ENCODE peak calls at places on chromosomes 16 and 17, in ten cellular contexts. O, U, T, X, W, E, S, D, H and C are unnamed samples.

GRCh38 chr17:48544356-48545021 is 420 bp downstream of the HOXB2 start:
- DNase-seq in T (peak), E (peak), U (peak), O (peak), S (peak), X (no peak), H (peak), W (peak), D (peak), C (peak)

GRCh38 chr17:78381601-78382168 is 3.2 kb downstream of the PGS1 start:
- DNase-seq in H (no peak), O (peak), D (no peak), X (peak), E (no peak), S (peak), T (no peak), W (no peak), U (no peak), C (peak)

GRCh38 chr17:80751070-80751459 is 206.4 kb downstream of the RPTOR start:
- DNase-seq in H (no peak), D (peak), S (no peak), X (no peak), U (peak), T (no peak), E (peak), O (peak), W (no peak), C (peak)

GRCh38 chr16:74431516-74431915 is 10.2 kb upstream of the CLEC18B start:
- DNase-seq in W (no peak), S (no peak), E (no peak), X (no peak), U (no peak), O (no peak), D (no peak), T (no peak), H (no peak), C (no peak)

GRCh38 chr17:76867578-76868175 is 527 bp upstream of the MGAT5B start:
- DNase-seq in E (peak), O (peak), H (no peak), D (no peak), T (no peak), S (peak), U (no peak), W (peak), X (peak), C (peak)

GRCh38 chr17:8893621-8894020 is 26.1 kb upstream of the PIK3R6 start:
- DNase-seq in X (no peak), U (no peak), W (no peak), O (no peak), S (no peak), T (no peak), H (no peak), D (no peak), E (no peak), C (no peak)

GRCh38 chr17:6138761-6139446 is 68.7 kb downstream of the WSCD1 start:
- DNase-seq in D (no peak), S (no peak), E (no peak), U (no peak), W (no peak), X (no peak), O (no peak), T (no peak), H (no peak), C (no peak)

GRCh38 chr17:81086789-81087551 is 52.0 kb downstream of the BAIAP2 start:
- DNase-seq in O (no peak), D (no peak), E (no peak), T (no peak), H (no peak), X (peak), U (no peak), S (no peak), W (no peak), C (no peak)

GRCh38 chr17:76742958-76743357 is 5.0 kb downstream of the MFSD11 start:
- DNase-seq in T (no peak), W (no peak), O (no peak), U (no peak), S (no peak), X (no peak), E (no peak), D (no peak), H (no peak), C (no peak)

GRCh38 chr17:2176484-2177175 is 121.7 kb downstream of the HIC1 start:
- DNase-seq in O (peak), S (peak), T (no peak), E (no peak), X (no peak), D (peak), H (no peak), W (no peak), U (no peak), C (no peak)

GRCh38 chr17:28357901-28358197 is 522 bp upstream of the POLDIP2 start:
- DNase-seq in H (no peak), T (no peak), O (no peak), E (no peak), S (no peak), W (no peak), U (no peak), D (no peak), X (no peak), C (no peak)

GRCh38 chr17:71361691-71362450 is 758.9 kb upstream of the SOX9 start:
- DNase-seq in H (no peak), U (no peak), D (no peak), S (no peak), E (peak), T (no peak), O (peak), X (peak), W (peak), C (peak)

GRCh38 chr17:2016494-2016893 is 8.6 kb downstream of the RTN4RL1 start:
- DNase-seq in S (no peak), D (no peak), W (no peak), H (no peak), X (no peak), E (no peak), O (no peak), U (peak), T (no peak), C (no peak)

GRCh38 chr17:31842416-31843381 is 16.3 kb downstream of the COPRS start:
- DNase-seq in U (peak), T (peak), S (peak), W (peak), O (peak), X (peak), E (peak), H (no peak), D (peak), C (peak)

GRCh38 chr17:38815576-38816193 is 9.4 kb downstream of the CWC25 start:
- DNase-seq in E (peak), U (no peak), S (no peak), D (no peak), X (peak), W (peak), H (no peak), O (peak), T (no peak), C (peak)

GRCh38 chr17:49787932-49788442 is 494 bp upstream of the KAT7 start:
- DNase-seq in T (peak), S (no peak), X (no peak), E (no peak), O (no peak), H (no peak), D (no peak), W (no peak), U (no peak), C (peak)

GRCh38 chr16:31074814-31075183 is 577 bp downstream of the ZNF646 start:
- DNase-seq in O (peak), E (peak), U (no peak), D (no peak), S (no peak), X (no peak), T (no peak), H (no peak), W (no peak), C (no peak)

GRCh38 chr16:31073073-31073822 is 792 bp downstream of the ZNF668 start:
- DNase-seq in S (peak), H (peak), O (peak), W (peak), E (peak), U (peak), T (peak), X (peak), D (peak), C (peak)

GRCh38 chr16:31073823-31074072 is 292 bp downstream of the ZNF668 start:
- DNase-seq in U (no peak), D (no peak), S (no peak), T (no peak), H (no peak), W (no peak), X (peak), O (no peak), E (no peak), C (no peak)

GRCh38 chr16:31072540-31073072 is 1.4 kb downstream of the ZNF668 start:
- DNase-seq in E (peak), D (no peak), X (peak), W (peak), O (peak), S (peak), U (peak), T (no peak), H (no peak), C (peak)

GRCh38 chr16:31074073-31074813 is at the start of the genes ZNF646 and ZNF668:
- DNase-seq in O (peak), E (peak), T (peak), H (peak), W (peak), U (peak), X (peak), S (peak), D (peak), C (peak)
- TF ChIP-seq CTCF in O (no peak), E (no peak), T (no peak), H (no peak), W (no peak), U (no peak), X (no peak), S (no peak), D (no peak), C (no peak)

DNA sequence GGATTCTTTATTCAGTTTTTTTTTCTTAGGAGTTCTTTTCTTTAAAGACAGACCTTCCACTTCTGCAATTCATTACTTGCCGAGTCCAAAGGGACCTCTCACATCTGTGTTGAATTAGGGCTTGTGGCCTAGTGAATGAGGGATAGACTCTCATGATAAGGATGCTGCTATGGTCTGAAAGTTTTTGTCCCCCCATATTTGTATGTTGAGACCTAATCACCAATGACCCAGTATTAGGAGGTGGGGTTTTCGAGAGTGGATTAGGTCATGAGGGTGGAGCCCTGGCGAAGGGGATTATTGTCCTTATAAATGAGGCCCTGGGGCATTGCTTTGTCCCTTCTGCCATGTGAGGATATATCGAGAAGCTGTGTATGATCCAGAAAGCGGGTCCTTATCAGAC is 9.5 kb downstream of the KRT12 start:
- DNase-seq in D (no peak), H (no peak), S (no peak), O (peak), U (no peak), T (no peak), W (peak), X (no peak), E (peak), C (peak)
- H3K4me3 ChIP-seq in D (no peak), H (no peak), S (no peak), O (no peak), U (no peak), T (no peak), W (no peak), X (no peak), E (no peak), C (no peak)

GRCh38 chr16:85258616-85259015 is 146.3 kb upstream of the CIBAR2 start:
- DNase-seq in D (no peak), T (no peak), H (no peak), E (no peak), U (no peak), X (no peak), W (no peak), O (no peak), S (no peak), C (no peak)
- TF ChIP-seq CTCF in D (no peak), T (no peak), H (no peak), E (no peak), U (no peak), X (no peak), W (no peak), O (no peak), S (no peak), C (no peak)

DNA sequence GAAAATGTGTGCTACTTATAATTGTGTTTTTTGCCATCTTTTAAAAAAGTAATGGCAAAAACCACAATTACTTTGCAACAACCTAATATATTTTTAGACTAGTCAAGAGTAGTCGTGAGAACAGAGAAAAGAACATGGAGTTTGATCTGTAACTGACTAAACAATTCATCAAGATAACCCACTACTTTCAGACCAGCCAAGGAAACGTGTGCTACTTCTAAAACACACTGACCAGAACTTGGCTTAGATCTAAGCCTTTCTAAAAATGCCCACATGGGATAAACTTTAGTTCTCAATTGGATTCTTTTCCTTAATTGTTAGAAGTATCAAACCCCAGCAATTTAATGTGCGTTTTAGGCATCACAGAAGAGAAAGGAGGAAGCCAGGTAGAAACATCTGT is 594 bp downstream of the PECAM1 start:
- DNase-seq in D (no peak), E (no peak), T (no peak), O (no peak), S (no peak), H (no peak), X (no peak), U (no peak), W (no peak), C (no peak)
- H3K4me3 ChIP-seq in D (peak), E (no peak), T (no peak), O (no peak), S (peak), H (peak), X (no peak), U (peak), W (no peak), C (no peak)

DNA sequence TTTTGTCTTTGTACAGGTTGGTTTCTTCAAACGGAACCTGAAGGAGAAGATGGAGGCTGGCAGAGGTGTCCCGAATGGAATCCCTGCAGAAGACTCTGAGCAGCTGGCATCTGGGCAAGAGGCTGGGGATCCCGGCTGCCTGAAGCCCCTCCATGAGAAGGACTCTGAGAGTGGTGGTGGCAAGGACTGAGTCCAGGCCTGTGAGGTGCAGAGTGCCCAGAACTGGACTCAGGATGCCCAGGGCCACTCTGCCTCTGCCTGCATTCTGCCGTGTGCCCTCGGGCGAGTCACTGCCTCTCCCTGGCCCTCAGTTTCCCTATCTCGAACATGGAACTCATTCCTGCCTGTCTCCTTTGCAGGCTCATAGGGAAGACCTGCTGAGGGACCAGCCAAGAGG is 4.9 kb downstream of the ZNF768 start:
- DNase-seq in E (no peak), W (no peak), O (no peak), S (no peak), D (no peak), H (no peak), T (no peak), U (no peak), X (no peak), C (no peak)
- TF ChIP-seq CTCF in E (no peak), W (no peak), O (no peak), S (no peak), D (no peak), H (no peak), T (no peak), U (no peak), X (no peak), C (no peak)

DNA sequence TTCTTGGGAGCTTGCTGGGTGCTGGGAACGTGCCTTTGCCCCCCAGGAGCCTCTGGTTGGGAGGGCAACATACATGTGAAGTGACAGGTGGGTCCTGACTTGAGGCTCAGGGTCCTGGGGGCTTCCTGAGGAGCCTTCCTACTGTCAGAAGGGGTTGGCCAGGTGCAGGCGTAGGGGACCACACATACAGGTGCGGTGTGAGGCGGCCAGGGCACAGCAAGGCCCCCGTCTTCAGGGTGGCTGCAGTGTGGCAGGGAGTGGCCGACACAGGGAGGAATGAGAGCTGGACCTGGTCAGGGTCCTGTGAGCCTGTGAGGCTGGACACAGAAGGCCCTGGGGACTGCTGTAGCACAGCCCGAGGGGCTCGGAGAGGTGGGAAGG is 10.6 kb downstream of the TCF25 start:
- DNase-seq in E (no peak), T (no peak), H (no peak), O (no peak), X (no peak), U (no peak), S (no peak), D (no peak), W (no peak), C (no peak)
- H3K4me3 ChIP-seq in E (no peak), T (no peak), H (no peak), O (no peak), X (no peak), U (no peak), S (no peak), D (no peak), W (no peak), C (no peak)

DNA sequence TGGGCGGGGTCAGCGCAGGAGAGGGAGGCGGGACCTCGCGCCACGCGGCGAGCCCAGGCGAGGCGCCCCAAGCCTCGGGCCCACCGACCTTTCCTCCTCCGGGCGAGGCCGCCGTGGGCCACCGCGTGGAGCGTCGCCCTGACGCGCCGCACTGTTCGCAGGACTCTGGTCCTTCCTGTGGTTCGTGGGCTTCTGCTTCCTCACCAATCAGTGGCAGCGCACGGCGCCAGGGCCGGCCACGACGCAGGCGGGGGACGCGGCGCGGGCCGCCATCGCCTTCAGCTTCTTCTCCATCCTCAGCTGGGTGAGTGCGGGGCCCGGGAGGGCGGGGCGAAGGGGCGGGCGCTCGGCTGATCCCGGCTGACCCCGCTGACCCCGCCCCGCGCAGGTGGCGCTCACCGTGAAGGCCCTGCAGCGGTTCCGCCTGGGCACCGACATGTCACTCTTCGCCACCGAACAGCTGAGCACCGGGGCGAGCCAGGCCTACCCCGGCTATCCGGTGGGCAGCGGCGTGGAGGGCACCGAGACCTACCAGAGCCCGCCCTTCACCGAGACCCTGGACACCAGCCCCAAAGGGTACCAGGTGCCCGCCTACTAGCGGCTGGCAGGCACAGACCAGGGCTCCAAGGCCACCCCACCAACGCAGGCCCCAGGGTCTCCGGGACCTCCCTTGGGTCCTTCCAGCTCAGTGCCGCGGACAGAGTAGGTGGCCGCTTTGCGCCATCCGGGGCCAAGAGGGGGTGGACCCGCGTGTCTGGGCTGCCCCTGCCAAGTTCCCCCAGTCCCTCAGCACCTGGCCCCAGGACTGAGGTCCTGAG is 2.9 kb downstream of the SYNGR3 start:
- DNase-seq in T (no peak), X (no peak), U (no peak), O (no peak), S (no peak), D (no peak), W (no peak), H (no peak), E (no peak), C (no peak)
- TF ChIP-seq CTCF in T (no peak), X (no peak), U (no peak), O (no peak), S (no peak), D (no peak), W (no peak), H (no peak), E (no peak), C (no peak)